ENCODE peak calls at places on chromosomes 5 and 9, in four cellular contexts. One of them, this sample, is unnamed.
A peak's percentile ranks its signal among the peaks of the same experiment; 100 is the strongest.

GRCh38 chr9:130186839-130187522 is 14.8 kb downstream of the NCS1 start:
- DNase-seq in vagina: no peak
- DNase-seq in heart right ventricle: no peak
- DNase-seq in heart left ventricle: no peak
- DNase-seq in this sample: no peak

GRCh38 chr9:107242073-107243063 is 40.7 kb upstream of the RAD23B start:
- DNase-seq in vagina: no peak
- DNase-seq in heart right ventricle: no peak
- DNase-seq in heart left ventricle: no peak
- DNase-seq in this sample: no peak

GRCh38 chr5:68793074-68793473 is 300.7 kb upstream of the SLC30A5 start:
- DNase-seq in vagina: no peak
- DNase-seq in heart right ventricle: no peak
- DNase-seq in heart left ventricle: no peak
- DNase-seq in this sample: no peak

GRCh38 chr9:3647652-3648051 is 121.9 kb upstream of the RFX3 start:
- DNase-seq in vagina: no peak
- DNase-seq in heart right ventricle: no peak
- DNase-seq in heart left ventricle: no peak
- DNase-seq in this sample: no peak

GRCh38 chr9:124347206-124347967 is 67.9 kb downstream of the PSMB7 start:
- DNase-seq in vagina: no peak
- DNase-seq in heart right ventricle: no peak
- DNase-seq in heart left ventricle: peak; percentile 22
- DNase-seq in this sample: no peak

GRCh38 chr9:132068604-132069003 is 11.1 kb downstream of the MED27 start:
- DNase-seq in vagina: no peak
- DNase-seq in heart right ventricle: no peak
- DNase-seq in heart left ventricle: no peak
- DNase-seq in this sample: no peak

GRCh38 chr9:13083973-13084528 is 195.4 kb downstream of the MPDZ start:
- DNase-seq in vagina: no peak
- DNase-seq in heart right ventricle: no peak
- DNase-seq in heart left ventricle: no peak
- DNase-seq in this sample: no peak

GRCh38 chr5:89972901-89973300 is 436.7 kb downstream of the CETN3 start:
- DNase-seq in vagina: no peak
- DNase-seq in heart right ventricle: no peak
- DNase-seq in heart left ventricle: no peak
- DNase-seq in this sample: no peak

GRCh38 chr9:37033753-37034319 is at the start of gene PAX5:
- DNase-seq in vagina: no peak
- DNase-seq in heart right ventricle: no peak
- DNase-seq in heart left ventricle: no peak
- DNase-seq in this sample: no peak
- H3K4me3 ChIP-seq in vagina: no peak within 1 kb of the TSS
- H3K4me3 ChIP-seq in heart right ventricle: peak within 1 kb of the TSS; percentile 14
- H3K4me3 ChIP-seq in heart left ventricle: no peak within 1 kb of the TSS
- H3K4me3 ChIP-seq in this sample: peak within 1 kb of the TSS; percentile 19

GRCh38 chr9:71901695-71902094 is 9.3 kb downstream of the ABHD17B start:
- DNase-seq in vagina: no peak
- DNase-seq in heart right ventricle: no peak
- DNase-seq in heart left ventricle: no peak
- DNase-seq in this sample: no peak
- TF ChIP-seq CTCF in vagina: no peak
- TF ChIP-seq CTCF in heart right ventricle: no peak
- TF ChIP-seq CTCF in heart left ventricle: no peak
- TF ChIP-seq CTCF in this sample: no peak

GRCh38 chr9:35687306-35687705 is 2.4 kb downstream of the TPM2 start:
- DNase-seq in vagina: no peak
- DNase-seq in heart right ventricle: no peak
- DNase-seq in heart left ventricle: no peak
- DNase-seq in this sample: no peak
- H3K27ac ChIP-seq in vagina: peak overlapping the region; percentile 96
- H3K27ac ChIP-seq in heart right ventricle: peak overlapping the region; percentile 89
- H3K27ac ChIP-seq in heart left ventricle: peak overlapping the region; percentile 97
- H3K27ac ChIP-seq in this sample: peak overlapping the region; percentile 99

DNA sequence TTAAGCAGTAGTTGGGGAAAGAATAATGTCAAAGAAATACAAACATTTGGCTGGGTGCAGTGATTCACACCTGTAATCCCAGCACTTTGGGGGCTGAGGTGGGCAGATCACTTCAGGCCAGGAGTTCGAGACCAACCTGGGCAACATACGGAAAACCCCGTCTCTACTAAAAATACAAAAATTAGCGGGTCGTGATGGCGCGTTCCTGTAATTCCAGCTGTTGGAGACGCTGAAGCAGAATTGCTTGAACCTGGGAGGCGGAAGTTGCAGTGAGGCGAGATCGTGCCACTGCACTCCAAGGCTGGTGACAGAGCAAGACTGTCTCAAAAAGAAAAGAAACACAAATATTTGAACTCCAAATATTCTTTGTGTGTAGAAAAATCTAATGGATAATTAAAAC is 4.7 kb downstream of the MATR3 start:
- DNase-seq in vagina: no peak
- DNase-seq in heart right ventricle: no peak
- DNase-seq in heart left ventricle: no peak
- DNase-seq in this sample: no peak
- H3K4me3 ChIP-seq in vagina: no peak overlapping the region
- H3K4me3 ChIP-seq in heart right ventricle: no peak overlapping the region
- H3K4me3 ChIP-seq in heart left ventricle: no peak overlapping the region
- H3K4me3 ChIP-seq in this sample: no peak overlapping the region

GRCh38 chr5:87122171-87122977 is 145.3 kb upstream of the RASA1 start:
- DNase-seq in vagina: no peak
- DNase-seq in heart right ventricle: no peak
- DNase-seq in heart left ventricle: no peak
- DNase-seq in this sample: no peak
- TF ChIP-seq CTCF in vagina: no peak
- TF ChIP-seq CTCF in heart right ventricle: no peak
- TF ChIP-seq CTCF in heart left ventricle: no peak
- TF ChIP-seq CTCF in this sample: no peak

DNA sequence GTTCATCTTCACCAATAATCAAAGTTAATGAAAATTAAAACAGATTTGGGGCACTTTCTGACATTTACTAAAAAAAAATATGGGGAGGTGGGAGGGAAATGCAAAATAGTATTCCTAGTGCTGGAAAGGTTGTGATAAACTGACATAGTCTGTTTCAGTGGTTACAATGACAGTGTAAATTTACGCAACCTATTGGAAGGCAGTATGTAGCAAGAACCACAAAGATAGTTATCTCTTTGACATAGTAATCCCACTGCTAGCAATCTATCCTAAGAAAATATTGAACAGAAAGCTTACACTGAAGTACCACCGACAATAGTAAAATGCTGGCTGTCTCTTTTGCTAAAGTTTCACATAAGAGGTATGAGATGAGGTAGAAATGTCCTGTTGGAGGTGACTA is 15.1 kb upstream of the EPB41L4B start:
- DNase-seq in vagina: no peak
- DNase-seq in heart right ventricle: no peak
- DNase-seq in heart left ventricle: no peak
- DNase-seq in this sample: no peak
- H3K27ac ChIP-seq in vagina: no peak overlapping the region
- H3K27ac ChIP-seq in heart right ventricle: no peak overlapping the region
- H3K27ac ChIP-seq in heart left ventricle: no peak overlapping the region
- H3K27ac ChIP-seq in this sample: no peak overlapping the region

GRCh38 chr9:133918123-133918813 is 73.9 kb downstream of the VAV2 start:
- DNase-seq in vagina: no peak
- DNase-seq in heart right ventricle: no peak
- DNase-seq in heart left ventricle: no peak
- DNase-seq in this sample: no peak

GRCh38 chr9:133917407-133917806 is 74.7 kb downstream of the VAV2 start:
- DNase-seq in vagina: no peak
- DNase-seq in heart right ventricle: no peak
- DNase-seq in heart left ventricle: no peak
- DNase-seq in this sample: no peak

GRCh38 chr9:133914483-133915342 is 77.4 kb downstream of the VAV2 start:
- DNase-seq in vagina: no peak
- DNase-seq in heart right ventricle: peak; percentile 27
- DNase-seq in heart left ventricle: no peak
- DNase-seq in this sample: no peak

GRCh38 chr9:133915534-133916158 is 76.5 kb downstream of the VAV2 start:
- DNase-seq in vagina: no peak
- DNase-seq in heart right ventricle: no peak
- DNase-seq in heart left ventricle: no peak
- DNase-seq in this sample: no peak

GRCh38 chr9:133916159-133916541 is 76.0 kb downstream of the VAV2 start:
- DNase-seq in vagina: no peak
- DNase-seq in heart right ventricle: no peak
- DNase-seq in heart left ventricle: no peak
- DNase-seq in this sample: no peak
- H3K4me3 ChIP-seq in vagina: no peak overlapping the region
- H3K4me3 ChIP-seq in heart right ventricle: no peak overlapping the region
- H3K4me3 ChIP-seq in heart left ventricle: no peak overlapping the region
- H3K4me3 ChIP-seq in this sample: no peak overlapping the region

GRCh38 chr9:98491231-98491651 is 217.5 kb downstream of the GABBR2 start:
- DNase-seq in vagina: no peak
- DNase-seq in heart right ventricle: no peak
- DNase-seq in heart left ventricle: no peak
- DNase-seq in this sample: no peak

GRCh38 chr9:98484218-98484617 is 224.5 kb downstream of the GABBR2 start:
- DNase-seq in vagina: peak; percentile 69
- DNase-seq in heart right ventricle: no peak
- DNase-seq in heart left ventricle: no peak
- DNase-seq in this sample: no peak

GRCh38 chr9:98491778-98492177 is 217.0 kb downstream of the GABBR2 start:
- DNase-seq in vagina: no peak
- DNase-seq in heart right ventricle: peak; percentile 41
- DNase-seq in heart left ventricle: peak; percentile 42
- DNase-seq in this sample: no peak

GRCh38 chr9:98485706-98486105 is 223.0 kb downstream of the GABBR2 start:
- DNase-seq in vagina: peak; percentile 69
- DNase-seq in heart right ventricle: no peak
- DNase-seq in heart left ventricle: no peak
- DNase-seq in this sample: no peak

DNA sequence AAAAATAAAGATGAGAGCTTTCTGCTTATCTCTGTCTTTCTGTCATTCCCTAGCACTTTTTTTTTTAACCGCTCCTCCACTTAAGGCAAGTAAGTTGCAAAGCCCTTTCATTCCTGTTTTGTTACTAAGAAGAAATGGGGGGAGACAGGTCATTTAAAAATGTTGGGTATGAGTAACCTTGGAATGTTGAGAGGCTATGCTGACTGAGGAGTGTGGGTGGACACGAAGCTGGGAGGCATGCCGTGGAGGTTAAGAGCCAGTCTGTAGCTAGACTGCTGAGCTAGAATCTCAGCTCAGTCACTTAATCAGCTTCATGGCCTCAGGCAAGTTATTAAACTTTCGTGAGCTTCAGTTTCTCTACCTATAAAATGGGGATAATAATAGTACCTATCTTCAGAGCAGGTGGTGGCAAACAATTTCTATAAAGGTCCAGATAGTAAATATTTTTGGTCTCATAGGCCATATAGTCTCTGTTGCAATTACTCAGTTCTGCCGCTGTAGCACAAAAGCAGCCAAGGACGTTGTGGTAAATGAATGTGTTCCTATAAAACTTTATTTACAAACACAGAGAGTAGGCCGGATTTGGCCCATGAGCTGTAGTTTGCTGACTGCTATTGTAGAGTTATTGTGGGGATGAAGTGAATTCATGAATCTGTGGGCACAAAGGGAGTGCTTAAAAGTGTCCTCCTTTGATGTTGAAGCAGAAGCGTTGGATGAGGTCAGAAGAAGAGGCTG is 220.0 kb downstream of the GABBR2 start:
- DNase-seq in vagina: no peak
- DNase-seq in heart right ventricle: no peak
- DNase-seq in heart left ventricle: no peak
- DNase-seq in this sample: no peak
- TF ChIP-seq CTCF in vagina: no peak
- TF ChIP-seq CTCF in heart right ventricle: no peak
- TF ChIP-seq CTCF in heart left ventricle: no peak
- TF ChIP-seq CTCF in this sample: no peak

DNA sequence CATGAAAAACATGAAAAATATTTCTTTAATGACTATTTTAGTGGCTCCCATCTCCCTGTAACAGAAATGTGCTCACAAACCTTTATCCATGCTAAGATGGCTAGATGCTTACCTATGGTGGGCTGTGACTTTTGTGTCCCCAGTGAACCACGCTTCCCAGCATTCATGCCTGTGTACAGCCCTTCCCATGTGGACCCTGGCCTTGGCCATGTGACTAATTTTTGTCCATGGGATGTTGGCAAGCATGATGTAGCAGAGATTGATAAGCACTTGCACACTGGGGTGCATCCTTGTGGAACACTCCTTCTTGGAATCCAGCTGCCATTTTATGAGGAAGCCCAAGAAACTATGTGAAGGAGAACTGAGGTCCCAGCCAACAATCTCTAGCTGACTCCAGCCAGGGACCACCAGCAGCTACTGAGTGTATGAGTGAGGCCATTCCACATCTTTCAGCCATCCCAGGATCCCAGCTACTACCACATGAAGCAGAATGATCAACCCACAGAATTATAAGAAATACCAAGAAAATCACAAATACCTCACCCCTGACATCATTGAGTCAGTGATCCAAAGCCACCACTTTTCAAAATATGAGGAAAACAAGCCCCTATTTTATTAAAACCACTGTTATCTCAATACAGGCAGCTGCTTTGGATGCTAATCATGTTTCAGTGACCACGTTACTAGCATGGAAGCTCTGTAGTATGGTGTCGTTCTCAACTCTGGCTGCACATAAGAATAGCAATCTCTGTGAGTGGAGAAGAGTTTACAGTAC is 16.1 kb upstream of the RAI14 start:
- DNase-seq in vagina: no peak
- DNase-seq in heart right ventricle: no peak
- DNase-seq in heart left ventricle: no peak
- DNase-seq in this sample: no peak
- H3K27ac ChIP-seq in vagina: no peak overlapping the region
- H3K27ac ChIP-seq in heart right ventricle: no peak overlapping the region
- H3K27ac ChIP-seq in heart left ventricle: no peak overlapping the region
- H3K27ac ChIP-seq in this sample: no peak overlapping the region